ENCODE peak calls at places on chromosomes 13 and 19, in four cellular contexts. One of them, this sample, is unnamed.

GRCh38 chr13:108983273-108983672 is 353.9 kb downstream of the MYO16 start:
- DNase-seq in breast epithelium: no peak
- DNase-seq in SK-N-SH: no peak
- DNase-seq in right lobe of liver: no peak
- DNase-seq in this sample: no peak

GRCh38 chr13:43663474-43664090 is 123.2 kb downstream of the ENOX1 start:
- DNase-seq in SK-N-SH: no peak
- DNase-seq in breast epithelium: no peak
- DNase-seq in right lobe of liver: no peak
- DNase-seq in this sample: no peak

GRCh38 chr13:34640179-34640929 is 301.7 kb upstream of the NBEA start:
- DNase-seq in right lobe of liver: no peak
- DNase-seq in SK-N-SH: no peak
- DNase-seq in breast epithelium: no peak
- DNase-seq in this sample: no peak

GRCh38 chr13:97191143-97191542 is 31.0 kb upstream of the MBNL2 start:
- DNase-seq in breast epithelium: no peak
- DNase-seq in right lobe of liver: no peak
- DNase-seq in SK-N-SH: no peak
- DNase-seq in this sample: no peak

GRCh38 chr13:24131749-24132148 is 28.8 kb upstream of the SPATA13 start:
- DNase-seq in right lobe of liver: no peak
- DNase-seq in SK-N-SH: no peak
- DNase-seq in breast epithelium: no peak
- DNase-seq in this sample: no peak

GRCh38 chr13:23918208-23918607 is 20.9 kb upstream of the C1QTNF9B start:
- DNase-seq in right lobe of liver: no peak
- DNase-seq in SK-N-SH: no peak
- DNase-seq in breast epithelium: no peak
- DNase-seq in this sample: no peak

GRCh38 chr13:30737511-30738342 is 2.4 kb downstream of the ALOX5AP start:
- DNase-seq in SK-N-SH: no peak
- DNase-seq in right lobe of liver: no peak
- DNase-seq in breast epithelium: no peak
- DNase-seq in this sample: no peak

GRCh38 chr19:51690359-51691121 is 2.6 kb upstream of the SPACA6 start:
- DNase-seq in SK-N-SH: peak; percentile 84
- DNase-seq in breast epithelium: peak; percentile 51
- DNase-seq in right lobe of liver: peak; percentile 60
- DNase-seq in this sample: no peak

GRCh38 chr13:21670883-21671792 is at the start of gene FGF9:
- DNase-seq in right lobe of liver: peak; percentile 80
- DNase-seq in SK-N-SH: peak; percentile 84
- DNase-seq in breast epithelium: peak; percentile 26
- DNase-seq in this sample: peak; percentile 71

GRCh38 chr19:1855040-1855827 is 7.0 kb upstream of the REXO1 start:
- DNase-seq in breast epithelium: peak; percentile 88
- DNase-seq in SK-N-SH: peak; percentile 99
- DNase-seq in right lobe of liver: peak; percentile 91
- DNase-seq in this sample: peak; percentile 94

GRCh38 chr13:99385940-99386339 is 78.7 kb upstream of the GPR183 start:
- DNase-seq in SK-N-SH: no peak
- DNase-seq in right lobe of liver: no peak
- DNase-seq in breast epithelium: no peak
- DNase-seq in this sample: no peak

GRCh38 chr19:33828266-33829075 is 31.8 kb downstream of the KCTD15 start:
- DNase-seq in right lobe of liver: no peak
- DNase-seq in breast epithelium: peak; percentile 10
- DNase-seq in SK-N-SH: no peak
- DNase-seq in this sample: no peak

GRCh38 chr19:12794196-12794921 is 3.1 kb downstream of the JUNB start:
- DNase-seq in SK-N-SH: no peak
- DNase-seq in right lobe of liver: no peak
- DNase-seq in breast epithelium: no peak
- DNase-seq in this sample: no peak

GRCh38 chr13:94419304-94419943 is 60.1 kb downstream of the DCT start:
- DNase-seq in right lobe of liver: no peak
- DNase-seq in SK-N-SH: no peak
- DNase-seq in breast epithelium: no peak
- DNase-seq in this sample: no peak

GRCh38 chr13:30453727-30454126 is 12.0 kb downstream of the HMGB1 start:
- DNase-seq in breast epithelium: no peak
- DNase-seq in SK-N-SH: no peak
- DNase-seq in right lobe of liver: no peak
- DNase-seq in this sample: no peak

GRCh38 chr13:112153364-112153763 is 86.4 kb downstream of the SOX1 start:
- DNase-seq in right lobe of liver: no peak
- DNase-seq in SK-N-SH: no peak
- DNase-seq in breast epithelium: no peak
- DNase-seq in this sample: no peak

GRCh38 chr19:35629332-35629633 is 447 bp downstream of the RBM42 start:
- DNase-seq in SK-N-SH: no peak
- DNase-seq in breast epithelium: no peak
- DNase-seq in right lobe of liver: no peak
- DNase-seq in this sample: no peak

GRCh38 chr19:5932593-5933262 is 18.7 kb downstream of the CAPS start:
- DNase-seq in right lobe of liver: no peak
- DNase-seq in breast epithelium: no peak
- DNase-seq in SK-N-SH: no peak
- DNase-seq in this sample: no peak
- H3K27ac ChIP-seq in right lobe of liver: no peak overlapping the region
- H3K27ac ChIP-seq in breast epithelium: no peak overlapping the region
- H3K27ac ChIP-seq in SK-N-SH: no peak overlapping the region
- H3K27ac ChIP-seq in this sample: no peak overlapping the region

DNA sequence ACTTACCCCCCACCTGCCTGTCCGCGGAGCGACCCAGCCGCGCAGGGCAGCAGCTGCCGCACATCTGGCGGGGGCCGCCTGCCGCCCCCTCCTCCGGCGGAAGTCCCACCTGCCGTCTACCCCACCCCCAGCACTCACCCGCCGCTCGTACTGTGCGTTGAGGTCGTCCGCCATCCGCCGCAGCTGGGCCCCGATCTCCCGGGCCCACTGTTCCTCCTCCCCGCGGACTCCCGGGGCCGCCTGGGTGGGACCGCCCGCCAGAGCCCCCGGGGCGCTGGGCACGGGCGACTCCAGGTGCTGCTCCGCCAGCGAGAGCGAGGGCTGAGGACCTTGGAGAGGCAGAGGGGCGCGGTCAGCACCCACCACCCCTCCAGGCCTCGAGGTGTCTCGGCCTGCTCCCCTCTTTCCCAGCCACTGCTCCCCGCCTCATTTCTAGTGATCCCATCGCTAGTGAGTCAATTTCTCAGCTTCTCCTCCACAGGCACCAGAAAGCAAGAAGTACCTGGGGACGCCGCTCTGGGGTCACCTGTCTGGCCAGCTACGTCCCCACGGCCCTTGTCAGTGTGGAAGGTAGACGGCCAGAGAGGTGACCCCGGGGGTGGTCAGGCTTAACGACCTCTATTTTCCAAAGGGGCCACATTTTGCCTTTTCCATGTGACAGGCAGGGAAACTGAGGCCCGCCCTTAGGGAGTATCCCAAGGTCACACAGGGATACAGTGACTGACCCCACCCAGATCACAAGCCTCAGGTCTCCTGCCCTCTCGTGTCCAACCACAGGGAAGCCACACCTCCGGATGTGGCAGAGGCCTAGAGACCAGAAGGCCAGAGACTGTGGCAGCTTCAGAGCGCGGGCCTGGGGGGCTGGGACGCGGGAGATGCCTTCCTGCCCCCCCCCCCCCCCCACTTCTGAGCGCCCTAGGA is 4.3 kb downstream of the BBC3 start:
- DNase-seq in breast epithelium: peak; percentile 84
- DNase-seq in right lobe of liver: peak; percentile 90
- DNase-seq in SK-N-SH: peak; percentile 60
- DNase-seq in this sample: peak; percentile 31
- TF ChIP-seq CTCF in breast epithelium: no peak
- TF ChIP-seq CTCF in right lobe of liver: peak; percentile 26
- TF ChIP-seq CTCF in SK-N-SH: no peak
- TF ChIP-seq CTCF in this sample: no peak

DNA sequence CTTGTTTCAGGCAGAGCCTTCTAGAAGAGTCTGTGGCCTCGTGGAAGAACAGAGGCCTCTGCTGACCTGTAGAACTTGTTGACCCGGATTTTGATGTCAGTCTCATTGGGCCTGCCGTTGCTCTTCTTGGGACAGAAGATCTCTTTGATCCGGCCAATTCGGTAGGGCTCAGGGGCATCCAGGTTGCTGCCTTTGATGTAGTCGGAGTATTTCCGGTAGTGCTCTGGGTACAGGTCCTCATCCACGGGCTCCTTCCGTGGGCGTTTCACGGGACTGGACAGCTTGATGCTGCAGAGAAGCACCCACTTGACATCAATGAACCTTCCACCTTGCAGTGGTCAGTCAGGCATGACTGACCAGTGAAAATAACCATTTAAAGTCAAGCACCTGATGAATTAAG is 24.0 kb upstream of the EIF3G start:
- DNase-seq in breast epithelium: no peak
- DNase-seq in right lobe of liver: no peak
- DNase-seq in SK-N-SH: no peak
- DNase-seq in this sample: no peak
- H3K27ac ChIP-seq in breast epithelium: no peak overlapping the region
- H3K27ac ChIP-seq in right lobe of liver: no peak overlapping the region
- H3K27ac ChIP-seq in SK-N-SH: no peak overlapping the region
- H3K27ac ChIP-seq in this sample: no peak overlapping the region

DNA sequence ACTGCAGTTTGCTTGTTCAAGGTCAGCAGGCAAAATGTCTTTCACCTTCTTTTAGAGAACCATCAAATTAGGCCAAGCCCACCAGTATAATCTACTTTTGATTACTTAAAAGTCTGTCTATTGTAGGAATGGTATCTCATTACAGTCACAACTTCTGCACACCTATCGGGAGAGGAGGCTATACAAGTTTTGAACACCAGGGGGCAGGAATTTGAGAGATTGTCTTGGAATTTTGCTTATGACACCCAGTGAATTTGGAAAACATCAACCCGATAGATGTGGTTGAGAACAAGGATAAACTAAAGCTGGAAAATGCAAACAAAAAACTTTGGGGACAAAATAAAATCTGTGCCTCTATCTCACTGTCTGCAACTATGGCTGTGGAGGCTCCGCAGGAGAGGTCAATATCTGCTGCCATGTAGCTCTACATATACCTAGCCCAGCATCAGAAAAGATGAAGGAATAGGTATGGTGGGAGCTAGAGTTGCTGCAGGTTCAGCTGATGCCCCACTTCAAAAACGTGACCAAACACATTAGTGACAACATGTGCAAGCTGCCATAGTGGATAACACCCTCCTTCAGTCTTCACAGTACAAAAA is 1299.2 kb upstream of the SPRY2 start:
- DNase-seq in right lobe of liver: no peak
- DNase-seq in breast epithelium: no peak
- DNase-seq in SK-N-SH: peak; percentile 8
- DNase-seq in this sample: no peak
- TF ChIP-seq CTCF in right lobe of liver: peak; percentile 60
- TF ChIP-seq CTCF in breast epithelium: no peak
- TF ChIP-seq CTCF in SK-N-SH: peak; percentile 68
- TF ChIP-seq CTCF in this sample: no peak

DNA sequence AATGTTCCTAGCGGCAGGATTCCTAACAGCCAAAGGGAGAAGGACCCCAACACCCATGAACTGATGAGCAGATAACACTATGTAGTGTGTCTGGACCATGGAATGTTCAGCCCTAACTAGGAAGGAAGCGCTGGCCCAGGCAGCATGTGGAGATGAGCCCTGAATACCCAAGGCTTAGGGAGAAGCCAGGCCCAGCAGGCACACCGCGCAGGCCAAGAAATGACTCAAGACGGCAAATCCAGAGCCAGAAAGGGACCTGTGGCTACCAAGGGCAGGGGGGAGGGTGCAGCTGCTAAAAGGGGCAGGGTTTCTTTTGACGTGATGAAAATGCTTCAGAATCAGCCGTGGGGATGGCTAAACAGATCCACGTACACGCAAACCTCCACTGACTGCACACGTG is 20.7 kb upstream of the TINCR start:
- DNase-seq in breast epithelium: no peak
- DNase-seq in SK-N-SH: no peak
- DNase-seq in right lobe of liver: no peak
- DNase-seq in this sample: no peak
- H3K27ac ChIP-seq in breast epithelium: no peak overlapping the region
- H3K27ac ChIP-seq in SK-N-SH: no peak overlapping the region
- H3K27ac ChIP-seq in right lobe of liver: no peak overlapping the region
- H3K27ac ChIP-seq in this sample: no peak overlapping the region

DNA sequence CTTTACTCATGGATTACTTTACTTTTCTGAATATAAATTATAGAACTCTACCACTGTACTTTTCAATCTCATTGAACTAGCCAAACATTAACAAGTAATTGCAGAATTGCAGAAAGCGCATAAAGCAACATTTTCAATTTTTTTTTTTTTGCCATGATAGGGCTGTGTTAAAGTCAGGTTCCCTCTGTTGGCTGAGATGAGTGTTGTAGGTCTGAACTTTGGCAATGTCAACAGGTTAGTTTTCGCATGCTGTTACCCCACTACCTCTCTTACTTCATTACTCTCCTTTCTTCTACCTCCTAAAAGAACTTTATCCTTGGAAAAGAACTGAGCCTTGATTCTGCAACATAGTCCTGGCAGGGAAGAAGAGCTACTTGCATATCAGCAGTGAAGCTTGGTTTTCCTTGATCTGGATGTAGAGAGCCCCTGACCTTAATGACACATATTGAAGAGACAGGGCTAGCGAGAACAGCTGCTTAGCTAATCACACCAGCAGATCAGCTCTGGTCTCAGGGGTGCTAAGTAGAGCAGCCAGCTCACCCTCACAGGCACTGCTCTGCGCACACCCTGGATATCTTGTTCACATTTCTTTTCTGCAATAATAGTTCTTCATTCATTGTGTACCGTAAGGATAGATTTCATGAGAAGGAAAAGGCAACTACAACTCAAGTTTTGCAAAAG is 119.5 kb downstream of the FLT1 start:
- DNase-seq in right lobe of liver: no peak
- DNase-seq in breast epithelium: no peak
- DNase-seq in SK-N-SH: peak; percentile 33
- DNase-seq in this sample: no peak
- TF ChIP-seq CTCF in right lobe of liver: no peak
- TF ChIP-seq CTCF in breast epithelium: no peak
- TF ChIP-seq CTCF in SK-N-SH: no peak
- TF ChIP-seq CTCF in this sample: no peak

DNA sequence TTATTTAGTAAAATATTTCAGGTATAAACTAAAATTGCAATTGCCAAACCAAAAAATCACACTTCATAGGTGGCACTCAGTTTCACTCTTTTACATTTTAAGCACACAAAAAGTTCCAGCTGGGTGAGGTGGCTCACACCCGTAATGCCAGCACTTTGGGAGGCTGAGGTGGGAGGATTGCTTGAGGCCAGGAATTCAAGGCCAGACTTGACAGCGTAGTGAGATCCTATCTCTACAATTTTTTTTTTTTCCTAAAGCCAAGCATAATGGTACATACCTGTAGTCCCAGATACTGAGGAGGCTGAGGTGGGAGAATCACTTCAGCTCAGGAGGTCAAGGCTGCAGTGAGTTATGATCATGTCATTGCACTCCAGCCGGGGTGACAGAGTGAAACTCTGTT is 20.6 kb upstream of the SLC46A3 start:
- DNase-seq in breast epithelium: no peak
- DNase-seq in right lobe of liver: no peak
- DNase-seq in SK-N-SH: no peak
- DNase-seq in this sample: no peak
- H3K27ac ChIP-seq in breast epithelium: no peak overlapping the region
- H3K27ac ChIP-seq in right lobe of liver: no peak overlapping the region
- H3K27ac ChIP-seq in SK-N-SH: no peak overlapping the region
- H3K27ac ChIP-seq in this sample: no peak overlapping the region

This sample was measured in RWPE1.